ENCODE peak calls at places on chromosome 7, in eight cellular contexts. L, Z, X, I, Y, W, N and O are unnamed samples.
A peak's percentile ranks its signal among the peaks of the same experiment; 100 is the strongest.

GRCh38 chr7:130887182-130888016 is 153.4 kb upstream of the KLF14 start:
- DNase-seq in L (no peak), Z (peak; percentile 65), X (peak; percentile 69), I (no peak), Y (no peak), W (no peak), N (no peak), O (peak; percentile 93)

GRCh38 chr7:150784120-150784736 is 15.9 kb downstream of the TMEM176B start:
- DNase-seq in L (no peak), Z (no peak), X (no peak), I (no peak), Y (no peak), W (no peak), N (peak; percentile 77), O (no peak)

GRCh38 chr7:139265673-139266072 is 34.6 kb downstream of the UBN2 start:
- DNase-seq in L (no peak), Z (no peak), X (no peak), I (no peak), Y (no peak), W (no peak), N (no peak), O (no peak)

GRCh38 chr7:2403718-2404648 is 572 bp downstream of the CHST12 start:
- DNase-seq in L (peak; percentile 33), Z (peak; percentile 62), X (peak; percentile 22), I (no peak), Y (no peak), W (peak; percentile 17), N (peak; percentile 70), O (no peak)

GRCh38 chr7:26101471-26102151 is 50.4 kb upstream of the NFE2L3 start:
- DNase-seq in L (no peak), Z (no peak), X (no peak), I (no peak), Y (no peak), W (no peak), N (no peak), O (no peak)

GRCh38 chr7:93751421-93751820 is 139.1 kb downstream of the TFPI2 start:
- DNase-seq in L (no peak), Z (no peak), X (no peak), I (no peak), Y (peak; percentile 11), W (no peak), N (no peak), O (no peak)

GRCh38 chr7:156703773-156704482 is 63.4 kb downstream of the RNF32 start:
- DNase-seq in L (no peak), Z (no peak), X (no peak), I (no peak), Y (no peak), W (no peak), N (no peak), O (no peak)

GRCh38 chr7:38920731-38921130 is 11.7 kb upstream of the VPS41 start:
- DNase-seq in L (no peak), Z (no peak), X (no peak), I (no peak), Y (no peak), W (no peak), N (no peak), O (no peak)

GRCh38 chr7:69728299-69728698 is 130.0 kb downstream of the AUTS2 start:
- DNase-seq in L (no peak), Z (no peak), X (no peak), I (no peak), Y (no peak), W (no peak), N (no peak), O (peak; percentile 27)

GRCh38 chr7:40008218-40008815 is 58.3 kb downstream of the CDK13 start:
- DNase-seq in L (no peak), Z (peak; percentile 12), X (peak; percentile 92), I (no peak), Y (peak; percentile 47), W (no peak), N (no peak), O (peak; percentile 53)

GRCh38 chr7:12770227-12770975 is 83.0 kb downstream of the ARL4A start:
- DNase-seq in L (no peak), Z (peak; percentile 11), X (peak; percentile 29), I (no peak), Y (peak; percentile 65), W (no peak), N (no peak), O (no peak)

GRCh38 chr7:157977306-157977705 is 610.3 kb downstream of the PTPRN2 start:
- DNase-seq in L (no peak), Z (no peak), X (no peak), I (no peak), Y (no peak), W (no peak), N (no peak), O (no peak)

GRCh38 chr7:27774717-27775328 is 34.9 kb downstream of the TAX1BP1 start:
- DNase-seq in L (no peak), Z (peak; percentile 19), X (peak; percentile 71), I (no peak), Y (peak; percentile 66), W (no peak), N (peak; percentile 50), O (peak; percentile 12)

GRCh38 chr7:134935701-134936100 is 50.6 kb upstream of the AGBL3 start:
- DNase-seq in L (no peak), Z (no peak), X (no peak), I (no peak), Y (no peak), W (no peak), N (no peak), O (no peak)

GRCh38 chr7:23093546-23093945 is 12.0 kb upstream of the KLHL7 start:
- DNase-seq in L (no peak), Z (no peak), X (no peak), I (no peak), Y (no peak), W (no peak), N (no peak), O (no peak)

GRCh38 chr7:66344166-66344565 is 139.0 kb downstream of the TPST1 start:
- DNase-seq in L (no peak), Z (no peak), X (peak; percentile 88), I (no peak), Y (no peak), W (no peak), N (no peak), O (no peak)

GRCh38 chr7:42906181-42906580 is 5.7 kb downstream of the C7orf25 start:
- DNase-seq in L (no peak), Z (no peak), X (no peak), I (no peak), Y (no peak), W (no peak), N (no peak), O (no peak)

GRCh38 chr7:151616443-151617213 is 96.9 kb upstream of the RHEB start:
- DNase-seq in L (no peak), Z (no peak), X (no peak), I (no peak), Y (no peak), W (no peak), N (no peak), O (no peak)

GRCh38 chr7:149130572-149131198 is 4.6 kb upstream of the ZNF425 start:
- DNase-seq in L (no peak), Z (no peak), X (no peak), I (no peak), Y (no peak), W (no peak), N (no peak), O (no peak)

GRCh38 chr7:27767374-27767773 is 27.4 kb downstream of the TAX1BP1 start:
- DNase-seq in L (no peak), Z (no peak), X (no peak), I (no peak), Y (no peak), W (no peak), N (no peak), O (no peak)